ENCODE peak calls at places on chromosomes 16 and 17, in eight cellular contexts. One of them, this sample, is unnamed. For H3K4me1, the result is how much of the 10 kb centered on the place peaks cover.

GRCh38 chr17:81701288-81702071 is 1.7 kb upstream of the MRPL12 start:
- DNase-seq in SK-N-SH: no peak
- DNase-seq in transverse colon: no peak
- DNase-seq in A549: no peak
- DNase-seq in tibial nerve: no peak
- DNase-seq in stomach: no peak
- DNase-seq in sigmoid colon: no peak
- DNase-seq in ovary: no peak
- DNase-seq in this sample: no peak

GRCh38 chr16:79703066-79703465 is 102.5 kb upstream of the MAF start:
- DNase-seq in SK-N-SH: no peak
- DNase-seq in transverse colon: no peak
- DNase-seq in A549: no peak
- DNase-seq in tibial nerve: no peak
- DNase-seq in stomach: no peak
- DNase-seq in sigmoid colon: no peak
- DNase-seq in ovary: no peak
- DNase-seq in this sample: no peak

GRCh38 chr16:60181542-60181941 is 1447.4 kb upstream of the GOT2 start:
- DNase-seq in SK-N-SH: no peak
- DNase-seq in transverse colon: no peak
- DNase-seq in A549: no peak
- DNase-seq in tibial nerve: no peak
- DNase-seq in stomach: no peak
- DNase-seq in sigmoid colon: no peak
- DNase-seq in ovary: no peak
- DNase-seq in this sample: no peak

GRCh38 chr16:22081050-22081449 is 11.3 kb upstream of the VWA3A start:
- DNase-seq in SK-N-SH: no peak
- DNase-seq in transverse colon: no peak
- DNase-seq in A549: no peak
- DNase-seq in tibial nerve: no peak
- DNase-seq in stomach: no peak
- DNase-seq in sigmoid colon: no peak
- DNase-seq in ovary: no peak
- DNase-seq in this sample: no peak

GRCh38 chr16:80883159-80883642 is 78.8 kb upstream of the CDYL2 start:
- DNase-seq in SK-N-SH: no peak
- DNase-seq in transverse colon: peak
- DNase-seq in A549: no peak
- DNase-seq in tibial nerve: no peak
- DNase-seq in stomach: peak
- DNase-seq in sigmoid colon: no peak
- DNase-seq in ovary: no peak
- DNase-seq in this sample: no peak

GRCh38 chr16:4409081-4409932 is 7.1 kb downstream of the CORO7 start:
- DNase-seq in SK-N-SH: peak
- DNase-seq in transverse colon: no peak
- DNase-seq in A549: peak
- DNase-seq in tibial nerve: no peak
- DNase-seq in stomach: no peak
- DNase-seq in sigmoid colon: no peak
- DNase-seq in ovary: peak
- DNase-seq in this sample: no peak

GRCh38 chr16:86210403-86211193 is 299.7 kb upstream of the FOXF1 start:
- DNase-seq in SK-N-SH: no peak
- DNase-seq in transverse colon: no peak
- DNase-seq in A549: no peak
- DNase-seq in tibial nerve: no peak
- DNase-seq in stomach: no peak
- DNase-seq in sigmoid colon: no peak
- DNase-seq in ovary: no peak
- DNase-seq in this sample: no peak

GRCh38 chr16:28091706-28092105 is 28.2 kb upstream of the GSG1L start:
- DNase-seq in SK-N-SH: no peak
- DNase-seq in transverse colon: no peak
- DNase-seq in A549: no peak
- DNase-seq in tibial nerve: no peak
- DNase-seq in stomach: no peak
- DNase-seq in sigmoid colon: no peak
- DNase-seq in ovary: no peak
- DNase-seq in this sample: no peak

GRCh38 chr16:2770781-2771111 is 6.3 kb downstream of the ELOB start:
- DNase-seq in SK-N-SH: no peak
- DNase-seq in transverse colon: no peak
- DNase-seq in A549: no peak
- DNase-seq in tibial nerve: no peak
- DNase-seq in stomach: no peak
- DNase-seq in sigmoid colon: no peak
- DNase-seq in ovary: no peak
- DNase-seq in this sample: no peak

GRCh38 chr16:4111748-4112696 is 4.2 kb downstream of the ADCY9 start:
- DNase-seq in SK-N-SH: no peak
- DNase-seq in transverse colon: peak
- DNase-seq in A549: no peak
- DNase-seq in tibial nerve: no peak
- DNase-seq in stomach: no peak
- DNase-seq in sigmoid colon: no peak
- DNase-seq in ovary: no peak
- DNase-seq in this sample: no peak

GRCh38 chr16:4802659-4803287 is 340 bp upstream of the ROGDI start:
- DNase-seq in SK-N-SH: peak
- DNase-seq in transverse colon: peak
- DNase-seq in A549: peak
- DNase-seq in tibial nerve: peak
- DNase-seq in stomach: peak
- DNase-seq in sigmoid colon: peak
- DNase-seq in ovary: peak
- DNase-seq in this sample: peak

GRCh38 chr16:86529160-86529559 is 18.8 kb downstream of the FOXF1 start:
- DNase-seq in SK-N-SH: no peak
- DNase-seq in transverse colon: no peak
- DNase-seq in A549: no peak
- DNase-seq in tibial nerve: no peak
- DNase-seq in stomach: no peak
- DNase-seq in sigmoid colon: peak
- DNase-seq in ovary: no peak
- DNase-seq in this sample: no peak

GRCh38 chr17:62825182-62825581 is 17.1 kb upstream of the MARCHF10 start:
- DNase-seq in SK-N-SH: no peak
- DNase-seq in transverse colon: no peak
- DNase-seq in A549: no peak
- DNase-seq in tibial nerve: no peak
- DNase-seq in stomach: no peak
- DNase-seq in sigmoid colon: no peak
- DNase-seq in ovary: no peak
- DNase-seq in this sample: peak

GRCh38 chr16:51822471-51822870 is 671.4 kb upstream of the SALL1 start:
- DNase-seq in SK-N-SH: no peak
- DNase-seq in transverse colon: no peak
- DNase-seq in A549: no peak
- DNase-seq in tibial nerve: no peak
- DNase-seq in stomach: no peak
- DNase-seq in sigmoid colon: no peak
- DNase-seq in ovary: no peak
- DNase-seq in this sample: no peak

GRCh38 chr17:73899839-73900238 is 255.6 kb upstream of the SDK2 start:
- DNase-seq in SK-N-SH: no peak
- DNase-seq in transverse colon: no peak
- DNase-seq in A549: no peak
- DNase-seq in tibial nerve: no peak
- DNase-seq in stomach: no peak
- DNase-seq in sigmoid colon: no peak
- DNase-seq in ovary: no peak
- DNase-seq in this sample: no peak

GRCh38 chr16:67150058-67150832 is 553 bp downstream of the B3GNT9 start:
- DNase-seq in SK-N-SH: peak
- DNase-seq in transverse colon: no peak
- DNase-seq in A549: peak
- DNase-seq in tibial nerve: no peak
- DNase-seq in stomach: no peak
- DNase-seq in sigmoid colon: peak
- DNase-seq in ovary: peak
- DNase-seq in this sample: no peak

GRCh38 chr16:86511317-86512161 is 1.2 kb downstream of the FOXF1 start:
- DNase-seq in SK-N-SH: no peak
- DNase-seq in transverse colon: no peak
- DNase-seq in A549: no peak
- DNase-seq in tibial nerve: no peak
- DNase-seq in stomach: no peak
- DNase-seq in sigmoid colon: peak
- DNase-seq in ovary: no peak
- DNase-seq in this sample: no peak

GRCh38 chr16:49775581-49775980 is 80.3 kb downstream of the ZNF423 start:
- DNase-seq in SK-N-SH: no peak
- DNase-seq in transverse colon: no peak
- DNase-seq in A549: no peak
- DNase-seq in tibial nerve: no peak
- DNase-seq in stomach: no peak
- DNase-seq in sigmoid colon: no peak
- DNase-seq in ovary: no peak
- DNase-seq in this sample: no peak

GRCh38 chr16:49779979-49780378 is 75.9 kb downstream of the ZNF423 start:
- DNase-seq in SK-N-SH: no peak
- DNase-seq in transverse colon: no peak
- DNase-seq in A549: no peak
- DNase-seq in tibial nerve: no peak
- DNase-seq in stomach: no peak
- DNase-seq in sigmoid colon: no peak
- DNase-seq in ovary: no peak
- DNase-seq in this sample: no peak

GRCh38 chr16:49776085-49776501 is 79.8 kb downstream of the ZNF423 start:
- DNase-seq in SK-N-SH: peak
- DNase-seq in transverse colon: no peak
- DNase-seq in A549: no peak
- DNase-seq in tibial nerve: no peak
- DNase-seq in stomach: no peak
- DNase-seq in sigmoid colon: no peak
- DNase-seq in ovary: no peak
- DNase-seq in this sample: no peak

GRCh38 chr16:49780436-49780835 is 75.5 kb downstream of the ZNF423 start:
- DNase-seq in SK-N-SH: no peak
- DNase-seq in transverse colon: no peak
- DNase-seq in A549: no peak
- DNase-seq in tibial nerve: no peak
- DNase-seq in stomach: no peak
- DNase-seq in sigmoid colon: no peak
- DNase-seq in ovary: no peak
- DNase-seq in this sample: no peak

GRCh38 chr16:49778202-49778601 is 77.7 kb downstream of the ZNF423 start:
- DNase-seq in SK-N-SH: no peak
- DNase-seq in transverse colon: no peak
- DNase-seq in A549: no peak
- DNase-seq in tibial nerve: no peak
- DNase-seq in stomach: no peak
- DNase-seq in sigmoid colon: no peak
- DNase-seq in ovary: no peak
- DNase-seq in this sample: no peak
- H3K4me1 ChIP-seq in SK-N-SH: under half
- H3K4me1 ChIP-seq in transverse colon: under half
- H3K4me1 ChIP-seq in A549: under half
- H3K4me1 ChIP-seq in tibial nerve: under half
- H3K4me1 ChIP-seq in stomach: under half
- H3K4me1 ChIP-seq in sigmoid colon: under half
- H3K4me1 ChIP-seq in ovary: under half
- H3K4me1 ChIP-seq in this sample: under half

GRCh38 chr17:75561927-75562603 is 25.5 kb upstream of the MYO15B start:
- DNase-seq in SK-N-SH: no peak
- DNase-seq in transverse colon: no peak
- DNase-seq in A549: peak
- DNase-seq in tibial nerve: no peak
- DNase-seq in stomach: peak
- DNase-seq in sigmoid colon: no peak
- DNase-seq in ovary: no peak
- DNase-seq in this sample: no peak
- TF ChIP-seq EP300 in SK-N-SH: no peak
- TF ChIP-seq EP300 in transverse colon: no peak
- TF ChIP-seq EP300 in A549: no peak
- TF ChIP-seq EP300 in tibial nerve: no peak
- TF ChIP-seq EP300 in stomach: no peak
- TF ChIP-seq EP300 in sigmoid colon: no peak
- TF ChIP-seq EP300 in ovary: no peak
- TF ChIP-seq EP300 in this sample: no peak

GRCh38 chr17:79920751-79921410 is 81.6 kb upstream of the CBX4 start:
- DNase-seq in SK-N-SH: no peak
- DNase-seq in transverse colon: no peak
- DNase-seq in A549: no peak
- DNase-seq in tibial nerve: no peak
- DNase-seq in stomach: no peak
- DNase-seq in sigmoid colon: no peak
- DNase-seq in ovary: no peak
- DNase-seq in this sample: no peak
- H3K4me1 ChIP-seq in SK-N-SH: under half
- H3K4me1 ChIP-seq in transverse colon: under half
- H3K4me1 ChIP-seq in A549: under half
- H3K4me1 ChIP-seq in tibial nerve: under half
- H3K4me1 ChIP-seq in stomach: half or more
- H3K4me1 ChIP-seq in sigmoid colon: under half
- H3K4me1 ChIP-seq in ovary: under half
- H3K4me1 ChIP-seq in this sample: under half

GRCh38 chr17:6108382-6108781 is 38.2 kb downstream of the WSCD1 start:
- DNase-seq in SK-N-SH: no peak
- DNase-seq in transverse colon: peak
- DNase-seq in A549: no peak
- DNase-seq in tibial nerve: no peak
- DNase-seq in stomach: no peak
- DNase-seq in sigmoid colon: no peak
- DNase-seq in ovary: no peak
- DNase-seq in this sample: no peak

GRCh38 chr17:6108987-6109386 is 38.8 kb downstream of the WSCD1 start:
- DNase-seq in SK-N-SH: no peak
- DNase-seq in transverse colon: peak
- DNase-seq in A549: no peak
- DNase-seq in tibial nerve: no peak
- DNase-seq in stomach: no peak
- DNase-seq in sigmoid colon: no peak
- DNase-seq in ovary: no peak
- DNase-seq in this sample: no peak

GRCh38 chr17:6109541-6109940 is 39.4 kb downstream of the WSCD1 start:
- DNase-seq in SK-N-SH: no peak
- DNase-seq in transverse colon: peak
- DNase-seq in A549: no peak
- DNase-seq in tibial nerve: no peak
- DNase-seq in stomach: no peak
- DNase-seq in sigmoid colon: no peak
- DNase-seq in ovary: no peak
- DNase-seq in this sample: no peak

GRCh38 chr17:6110592-6110991 is 40.4 kb downstream of the WSCD1 start:
- DNase-seq in SK-N-SH: no peak
- DNase-seq in transverse colon: peak
- DNase-seq in A549: peak
- DNase-seq in tibial nerve: no peak
- DNase-seq in stomach: no peak
- DNase-seq in sigmoid colon: no peak
- DNase-seq in ovary: no peak
- DNase-seq in this sample: no peak

GRCh38 chr17:6110088-6110487 is 39.9 kb downstream of the WSCD1 start:
- DNase-seq in SK-N-SH: no peak
- DNase-seq in transverse colon: peak
- DNase-seq in A549: no peak
- DNase-seq in tibial nerve: no peak
- DNase-seq in stomach: no peak
- DNase-seq in sigmoid colon: no peak
- DNase-seq in ovary: no peak
- DNase-seq in this sample: no peak
- TF ChIP-seq EP300 in SK-N-SH: no peak
- TF ChIP-seq EP300 in transverse colon: no peak
- TF ChIP-seq EP300 in A549: no peak
- TF ChIP-seq EP300 in tibial nerve: no peak
- TF ChIP-seq EP300 in stomach: no peak
- TF ChIP-seq EP300 in sigmoid colon: no peak
- TF ChIP-seq EP300 in ovary: no peak
- TF ChIP-seq EP300 in this sample: no peak